ENCODE peak calls at places on chromosomes 2 and 18, in four cellular contexts. N is A549, R is right lobe of liver, Y is ascending aorta. T is an unnamed sample.

GRCh38 chr2:200747668-200748618 is 63.8 kb upstream of the BZW1 start:
- DNase-seq in N (peak; percentile 37), R (peak; percentile 38), Y (peak; percentile 83), T (no peak)

GRCh38 chr2:102892693-102893290 is 131.0 kb downstream of the TMEM182 start:
- DNase-seq in N (no peak), R (no peak), Y (no peak), T (no peak)

GRCh38 chr2:209566250-209566649 is 142.4 kb downstream of the MAP2 start:
- DNase-seq in N (no peak), R (no peak), Y (no peak), T (no peak)

GRCh38 chr2:113842919-113843736 is 46.8 kb upstream of the ACTR3 start:
- DNase-seq in N (no peak), R (no peak), Y (no peak), T (no peak)

GRCh38 chr2:170396799-170397459 is 219.0 kb downstream of the MYO3B start:
- DNase-seq in N (no peak), R (no peak), Y (no peak), T (no peak)

GRCh38 chr2:45220227-45220626 is 211.0 kb upstream of the SIX2 start:
- DNase-seq in N (no peak), R (no peak), Y (no peak), T (no peak)

GRCh38 chr2:234676859-234677450 is 180.1 kb upstream of the ARL4C start:
- DNase-seq in N (no peak), R (no peak), Y (no peak), T (no peak)

GRCh38 chr2:159564081-159564480 is 52.3 kb downstream of the BAZ2B start:
- DNase-seq in N (no peak), R (no peak), Y (no peak), T (no peak)

GRCh38 chr2:67752964-67753363 is 309.8 kb downstream of the C1D start:
- DNase-seq in N (no peak), R (no peak), Y (no peak), T (no peak)

GRCh38 chr2:193276988-193277387 is 1082.3 kb upstream of the TMEFF2 start:
- DNase-seq in N (no peak), R (no peak), Y (no peak), T (no peak)

GRCh38 chr2:18546586-18546985 is 13.9 kb downstream of the RDH14 start:
- DNase-seq in N (no peak), R (no peak), Y (no peak), T (no peak)

GRCh38 chr2:11750917-11751316 is 4.5 kb downstream of the LPIN1 start:
- DNase-seq in N (no peak), R (no peak), Y (no peak), T (no peak)

GRCh38 chr2:238321467-238321866 is 1.1 kb downstream of the TRAF3IP1 start:
- DNase-seq in N (no peak), R (no peak), Y (peak; percentile 50), T (no peak)

GRCh38 chr2:238326801-238327365 is 6.6 kb downstream of the TRAF3IP1 start:
- DNase-seq in N (no peak), R (no peak), Y (peak; percentile 30), T (no peak)

GRCh38 chr2:238322001-238322411 is 1.7 kb downstream of the TRAF3IP1 start:
- DNase-seq in N (no peak), R (no peak), Y (peak; percentile 59), T (no peak)

GRCh38 chr2:238327751-238328150 is 7.4 kb downstream of the TRAF3IP1 start:
- DNase-seq in N (no peak), R (no peak), Y (no peak), T (no peak)

GRCh38 chr2:238325694-238326093 is 5.4 kb downstream of the TRAF3IP1 start:
- DNase-seq in N (no peak), R (no peak), Y (no peak), T (no peak)
- H3K4me1 ChIP-seq in N (peaks cover 9% of the 10 kb centered on the region), R (peaks cover 7% of the 10 kb centered on the region), Y (peaks cover 6% of the 10 kb centered on the region), T (no peaks in the 10 kb centered on the region)

GRCh38 chr18:31723639-31723997 is 37.1 kb downstream of the SLC25A52 start:
- DNase-seq in N (no peak), R (no peak), Y (no peak), T (no peak)
- H3K27ac ChIP-seq in N (no peak overlapping the region), R (peak overlapping the region; percentile 77), Y (peak overlapping the region; percentile 77), T (no peak overlapping the region)

GRCh38 chr2:226892729-226893128 is 56.9 kb downstream of the RHBDD1 start:
- DNase-seq in N (no peak), R (no peak), Y (no peak), T (no peak)

GRCh38 chr2:226894752-226895151 is 58.9 kb downstream of the RHBDD1 start:
- DNase-seq in N (no peak), R (no peak), Y (no peak), T (no peak)

GRCh38 chr2:226891780-226892590 is 56.1 kb downstream of the RHBDD1 start:
- DNase-seq in N (no peak), R (no peak), Y (no peak), T (no peak)

GRCh38 chr2:226895579-226895978 is 59.7 kb downstream of the RHBDD1 start:
- DNase-seq in N (no peak), R (no peak), Y (no peak), T (no peak)

DNA sequence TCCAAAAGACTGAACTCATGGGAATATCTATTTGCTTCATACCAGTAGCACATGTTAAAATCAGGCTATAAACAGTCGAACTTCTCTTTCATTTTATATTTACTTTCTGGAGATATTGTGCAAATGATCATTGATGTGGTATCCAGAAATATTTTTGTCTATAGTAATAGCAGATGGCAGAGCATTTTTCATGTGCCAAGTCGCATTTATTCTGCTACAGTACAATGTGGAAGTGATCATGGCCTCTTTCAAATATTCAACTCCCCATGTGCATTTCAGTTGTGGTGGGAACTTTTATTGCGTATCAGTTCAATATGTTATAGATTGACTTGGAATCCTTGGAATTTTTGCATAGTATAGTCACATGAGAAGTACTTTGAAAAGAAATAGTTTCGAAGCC is 57.4 kb downstream of the RHBDD1 start:
- DNase-seq in N (no peak), R (no peak), Y (no peak), T (no peak)
- H3K9me3 ChIP-seq in N (no peaks in the 10 kb centered on the region), R (no peaks in the 10 kb centered on the region), Y (no peaks in the 10 kb centered on the region), T (no peaks in the 10 kb centered on the region)

GRCh38 chr2:237354930-237355329 is 59.0 kb downstream of the COL6A3 start:
- DNase-seq in N (no peak), R (no peak), Y (no peak), T (no peak)
- H3K4me1 ChIP-seq in N (no peaks in the 10 kb centered on the region), R (no peaks in the 10 kb centered on the region), Y (peaks cover 7% of the 10 kb centered on the region), T (no peaks in the 10 kb centered on the region)

GRCh38 chr2:240144649-240145261 is 4.3 kb upstream of the OTOS start:
- DNase-seq in N (no peak), R (peak; percentile 17), Y (no peak), T (peak; percentile 41)
- H3K27ac ChIP-seq in N (no peak overlapping the region), R (no peak overlapping the region), Y (no peak overlapping the region), T (no peak overlapping the region)

DNA sequence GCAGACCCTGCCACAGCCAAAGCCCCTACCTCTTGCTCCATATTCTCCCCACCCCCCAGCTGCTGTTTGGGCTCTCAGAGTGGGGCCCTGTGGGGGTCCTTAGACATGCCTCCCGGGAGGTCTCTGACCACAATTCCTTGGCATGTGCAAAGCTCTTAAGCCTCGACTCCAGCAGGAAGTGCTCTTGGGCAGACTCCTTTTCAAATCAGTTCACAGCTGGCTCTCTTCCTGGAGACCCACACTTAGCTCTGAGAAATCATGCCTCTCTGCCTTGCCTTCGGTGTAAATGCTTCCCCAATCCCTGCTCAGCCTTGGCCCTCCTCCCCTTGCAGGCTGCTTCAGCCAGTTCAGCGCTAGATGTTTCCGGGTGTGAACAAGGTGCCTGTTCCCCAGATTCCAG is 46.9 kb downstream of the NGEF start:
- DNase-seq in N (no peak), R (no peak), Y (no peak), T (no peak)
- H3K9me3 ChIP-seq in N (peaks cover 19% of the 10 kb centered on the region), R (no peaks in the 10 kb centered on the region), Y (no peaks in the 10 kb centered on the region), T (no peaks in the 10 kb centered on the region)

DNA sequence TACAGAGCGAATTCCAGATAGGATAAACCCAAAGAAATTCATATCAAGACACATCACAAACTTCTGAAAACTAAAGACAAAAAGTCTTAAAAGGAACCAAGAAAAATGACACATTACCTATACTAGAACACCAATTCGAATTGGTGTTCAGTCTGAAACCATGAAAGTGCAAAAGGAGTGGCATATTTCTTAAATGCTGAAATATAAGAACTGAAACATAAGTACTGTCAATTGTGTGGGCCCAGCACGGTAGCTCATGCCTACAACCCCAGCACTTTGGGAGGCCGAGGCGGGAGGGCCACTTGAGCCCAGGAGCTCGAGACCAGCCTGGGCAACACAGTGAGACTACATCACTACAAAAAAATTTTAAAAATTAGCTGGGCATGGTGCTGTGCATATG is 43.4 kb downstream of the TMEM131 start:
- DNase-seq in N (no peak), R (no peak), Y (no peak), T (no peak)
- H3K4me1 ChIP-seq in N (peaks cover 13% of the 10 kb centered on the region), R (no peaks in the 10 kb centered on the region), Y (peaks cover 4% of the 10 kb centered on the region), T (peaks cover 6% of the 10 kb centered on the region)

DNA sequence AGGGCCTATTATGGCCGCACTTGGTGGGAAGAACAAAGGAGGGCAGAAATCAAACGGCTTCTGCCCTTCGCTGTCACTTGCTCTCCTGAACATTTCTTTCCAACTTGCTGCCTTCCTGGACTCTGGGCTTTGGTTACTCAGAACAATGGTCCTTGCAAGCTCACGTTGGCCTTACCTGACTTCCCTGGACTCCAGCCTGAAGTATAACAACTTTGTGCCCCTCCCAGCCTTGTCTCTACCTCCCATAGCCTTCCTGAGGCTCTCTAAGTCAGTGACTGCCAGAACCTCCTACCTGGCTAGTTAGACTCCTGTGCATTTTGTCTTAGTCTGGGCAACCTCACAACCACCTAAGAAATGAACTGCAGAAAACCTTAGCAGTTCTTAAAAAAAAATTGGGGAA is 30.2 kb upstream of the ITPRID2 start:
- DNase-seq in N (no peak), R (no peak), Y (no peak), T (no peak)
- H3K27ac ChIP-seq in N (no peak overlapping the region), R (no peak overlapping the region), Y (no peak overlapping the region), T (no peak overlapping the region)

DNA sequence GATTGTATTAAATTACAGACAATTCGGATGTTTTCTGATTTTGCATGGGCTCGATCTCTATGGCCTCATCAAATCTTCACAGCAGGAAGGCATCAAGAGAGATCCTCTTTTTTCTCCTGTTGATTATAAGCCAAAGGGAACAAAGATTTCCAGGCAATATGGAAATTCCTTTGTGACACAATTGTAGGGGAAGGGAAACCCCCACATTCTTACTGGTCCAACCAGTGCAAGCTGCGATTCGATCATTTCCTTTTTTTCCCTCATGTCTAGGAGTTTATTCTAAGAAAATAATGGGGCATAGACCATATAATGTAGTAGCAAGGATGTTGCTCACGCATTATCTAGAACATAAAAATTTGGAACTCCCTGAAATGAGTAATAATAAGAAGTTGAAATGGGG is 87.7 kb downstream of the LYPD6 start:
- DNase-seq in N (no peak), R (no peak), Y (no peak), T (no peak)
- H3K9me3 ChIP-seq in N (no peaks in the 10 kb centered on the region), R (no peaks in the 10 kb centered on the region), Y (no peaks in the 10 kb centered on the region), T (no peaks in the 10 kb centered on the region)

GRCh38 chr2:27016801-27017325 is 15.9 kb upstream of the TMEM214 start:
- DNase-seq in N (peak; percentile 81), R (peak; percentile 57), Y (peak; percentile 65), T (no peak)

GRCh38 chr2:27020337-27020948 is 12.3 kb upstream of the TMEM214 start:
- DNase-seq in N (no peak), R (peak; percentile 82), Y (peak; percentile 65), T (peak; percentile 87)

GRCh38 chr2:27021253-27021801 is 11.4 kb upstream of the TMEM214 start:
- DNase-seq in N (no peak), R (no peak), Y (no peak), T (no peak)

GRCh38 chr2:27019459-27020336 is 13.1 kb upstream of the TMEM214 start:
- DNase-seq in N (no peak), R (no peak), Y (no peak), T (no peak)

GRCh38 chr2:27018142-27018541 is 14.6 kb upstream of the TMEM214 start:
- DNase-seq in N (no peak), R (peak; percentile 78), Y (no peak), T (no peak)
- H3K4me1 ChIP-seq in N (peaks cover 36% of the 10 kb centered on the region), R (peaks cover 70% of the 10 kb centered on the region), Y (no peaks in the 10 kb centered on the region), T (peaks cover 13% of the 10 kb centered on the region)

T was measured in right cardiac atrium.